ENCODE peak calls at places on chromosomes 7 and 10, in six cellular contexts. A is cardiac muscle cell, K is neural crest cell, X is mesothelial cell of epicardium, J is pancreas, N is AG10803. E is an unnamed sample.

GRCh38 chr10:26211781-26212444 is 4.7 kb upstream of the GAD2 start:
- DNase-seq in A (no peak), J (no peak), N (no peak), K (no peak), X (no peak), E (no peak)

GRCh38 chr7:43648725-43649406 is 66.0 kb downstream of the STK17A start:
- DNase-seq in X (no peak), A (no peak), N (peak), J (no peak), K (no peak), E (no peak)

GRCh38 chr7:155618708-155619633 is 25.5 kb upstream of the RBM33 start:
- DNase-seq in N (no peak), A (no peak), K (no peak), J (peak), X (no peak), E (no peak)

GRCh38 chr10:78433063-78433717 is 399.5 kb downstream of the RPS24 start:
- DNase-seq in X (no peak), K (no peak), N (no peak), J (no peak), A (no peak), E (no peak)

GRCh38 chr7:2106920-2107319 is 125.8 kb downstream of the MAD1L1 start:
- DNase-seq in X (no peak), N (peak), K (no peak), A (no peak), J (no peak), E (no peak)

GRCh38 chr7:129225206-129225930 is 538 bp downstream of the AHCYL2 start:
- DNase-seq in K (peak), X (no peak), J (peak), N (peak), A (peak), E (peak)

GRCh38 chr7:108413782-108414492 is 42.3 kb downstream of the NRCAM start:
- DNase-seq in X (no peak), K (no peak), A (no peak), J (no peak), N (no peak), E (no peak)

GRCh38 chr7:35726654-35727053 is 31.7 kb upstream of the HERPUD2 start:
- DNase-seq in N (no peak), J (no peak), K (no peak), X (no peak), A (no peak), E (no peak)

GRCh38 chr7:128783143-128783799 is 7.7 kb upstream of the OPN1SW start:
- DNase-seq in N (peak), X (peak), J (no peak), K (peak), A (peak), E (peak)

GRCh38 chr10:67519434-67519833 is 176.6 kb downstream of the CTNNA3 start:
- DNase-seq in X (no peak), N (no peak), J (no peak), K (no peak), A (no peak), E (no peak)

GRCh38 chr10:43681721-43682120 is 33.0 kb upstream of the ZNF32 start:
- DNase-seq in N (no peak), J (no peak), A (no peak), X (no peak), K (no peak), E (no peak)

GRCh38 chr7:100488333-100489095 is 4.8 kb downstream of the NYAP1 start:
- DNase-seq in J (no peak), N (no peak), K (no peak), X (no peak), A (no peak), E (peak)

GRCh38 chr7:46854958-46855473 is 726.9 kb downstream of the TNS3 start:
- DNase-seq in X (no peak), N (peak), A (no peak), J (no peak), K (no peak), E (no peak)

GRCh38 chr7:105352018-105352612 is 36.6 kb downstream of the SRPK2 start:
- DNase-seq in K (no peak), N (peak), A (no peak), J (peak), X (no peak), E (peak)

GRCh38 chr7:28626191-28626590 is 213.9 kb downstream of the CREB5 start:
- DNase-seq in A (no peak), J (no peak), N (no peak), X (no peak), K (no peak), E (no peak)

GRCh38 chr7:139451638-139452037 is 31.8 kb downstream of the KLRG2 start:
- DNase-seq in J (no peak), X (no peak), A (no peak), N (no peak), K (no peak), E (no peak)

GRCh38 chr7:7696458-7697119 is 21.8 kb downstream of the RPA3 start:
- DNase-seq in J (peak), X (no peak), N (peak), A (no peak), K (no peak), E (no peak)

GRCh38 chr7:157490465-157490912 is 153.7 kb downstream of the DNAJB6 start:
- DNase-seq in K (no peak), X (no peak), J (no peak), N (peak), A (no peak), E (peak)

GRCh38 chr7:93228302-93228701 is 2.0 kb upstream of the HEPACAM2 start:
- DNase-seq in A (peak), K (no peak), N (peak), X (no peak), J (no peak), E (no peak)

GRCh38 chr7:94348142-94348541 is 46.6 kb upstream of the COL1A2 start:
- DNase-seq in J (no peak), K (no peak), A (no peak), X (no peak), N (peak), E (no peak)

GRCh38 chr10:61786728-61787127 is 114.8 kb upstream of the ARID5B start:
- DNase-seq in A (no peak), N (peak), J (no peak), K (no peak), X (no peak), E (no peak)

GRCh38 chr7:114649689-114650088 is 235.1 kb downstream of the FOXP2 start:
- DNase-seq in X (no peak), J (no peak), N (no peak), A (no peak), K (no peak), E (no peak)

GRCh38 chr7:123916240-123916724 is 8.8 kb upstream of the SPAM1 start:
- DNase-seq in K (no peak), N (no peak), X (no peak), J (no peak), A (peak), E (no peak)

GRCh38 chr7:26858735-26859134 is 5.7 kb downstream of the SKAP2 start:
- DNase-seq in A (no peak), J (no peak), K (no peak), N (no peak), X (no peak), E (no peak)

GRCh38 chr7:100584046-100584676 is 1.8 kb downstream of the LRCH4 start:
- DNase-seq in X (no peak), N (no peak), A (no peak), J (no peak), K (no peak), E (no peak)

GRCh38 chr7:69953319-69954067 is 355.2 kb downstream of the AUTS2 start:
- DNase-seq in A (no peak), N (peak), K (no peak), J (no peak), X (no peak), E (no peak)

GRCh38 chr10:84375011-84375410 is 46.6 kb downstream of the CCSER2 start:
- DNase-seq in J (peak), X (no peak), K (peak), N (peak), A (peak), E (no peak)

GRCh38 chr7:85887133-85887532 is 700.3 kb upstream of the SEMA3D start:
- DNase-seq in K (no peak), A (no peak), J (no peak), X (no peak), N (no peak), E (no peak)

GRCh38 chr10:87657370-87657769 is 2.3 kb upstream of the PAPSS2 start:
- DNase-seq in N (no peak), J (no peak), K (no peak), A (no peak), X (no peak), E (peak)

GRCh38 chr10:125008689-125009579 is 67.0 kb downstream of the ZRANB1 start:
- DNase-seq in K (no peak), X (peak), N (no peak), A (no peak), J (peak), E (peak)

GRCh38 chr7:23347682-23348180 is 48.6 kb downstream of the MALSU1 start:
- DNase-seq in N (peak), A (no peak), K (no peak), X (no peak), J (no peak), E (no peak)

GRCh38 chr7:99369767-99370353 is 4.7 kb upstream of the ARPC1B start:
- DNase-seq in K (no peak), N (peak), J (no peak), X (no peak), A (no peak), E (no peak)

GRCh38 chr10:86447422-86447821 is 74.2 kb downstream of the WAPL start:
- DNase-seq in A (no peak), X (no peak), N (no peak), K (no peak), J (no peak), E (no peak)

GRCh38 chr7:150568714-150569113 is 1.5 kb downstream of the GIMAP4 start:
- DNase-seq in X (no peak), N (no peak), J (no peak), K (no peak), A (no peak), E (no peak)

GRCh38 chr10:80136134-80136571 is 3.6 kb downstream of the PLAC9 start:
- DNase-seq in J (no peak), X (no peak), K (no peak), N (peak), A (no peak), E (no peak)

GRCh38 chr7:44065431-44066110 is at the start of gene PGAM2:
- DNase-seq in J (no peak), X (no peak), K (peak), N (no peak), A (peak), E (peak)

GRCh38 chr10:72682626-72683025 is 9.3 kb upstream of the MCU start:
- DNase-seq in A (no peak), N (no peak), K (no peak), X (no peak), J (no peak), E (no peak)

GRCh38 chr7:55534262-55534915 is 37.9 kb downstream of the VOPP1 start:
- DNase-seq in N (peak), K (no peak), J (no peak), X (no peak), A (no peak), E (peak)

GRCh38 chr10:96493871-96494525 is 19.7 kb downstream of the TLL2 start:
- DNase-seq in A (no peak), N (no peak), K (no peak), J (no peak), X (no peak), E (no peak)

DNA sequence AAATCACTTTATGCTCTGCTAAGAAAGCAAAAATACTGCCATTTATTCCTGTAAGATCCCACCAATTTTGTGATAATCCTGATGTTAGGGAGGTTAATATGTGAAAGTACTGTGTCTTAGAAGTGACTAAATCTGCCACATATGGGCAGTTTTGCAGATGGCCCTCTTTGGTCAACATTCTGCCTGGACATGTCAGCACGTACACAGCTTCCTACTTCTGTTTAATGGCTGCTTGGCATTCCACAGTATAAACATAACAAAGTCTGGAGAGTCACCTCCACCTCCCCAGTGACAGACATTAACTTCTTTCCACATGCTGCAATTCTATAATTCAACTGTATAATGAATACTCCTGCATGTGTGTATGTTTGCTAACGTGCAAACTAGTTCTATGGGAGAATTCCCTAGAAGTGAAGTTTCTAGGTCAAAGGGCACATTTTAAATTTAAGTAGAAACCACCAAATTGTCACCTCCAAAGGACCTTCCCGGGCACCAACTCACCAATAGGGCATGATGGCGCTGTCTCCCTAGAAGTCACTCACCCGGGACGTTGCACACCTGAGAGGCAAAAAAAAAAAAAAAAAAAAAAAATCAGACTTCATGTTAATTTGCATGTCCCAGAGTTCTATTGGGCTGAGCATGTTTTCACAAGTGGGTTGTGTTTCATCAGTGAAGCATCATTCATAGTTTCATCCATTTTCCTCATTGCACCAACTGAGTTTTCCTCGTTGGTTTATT is 38.9 kb downstream of the MKI67 start:
- DNase-seq in X (no peak), K (no peak), A (no peak), J (no peak), N (peak), E (no peak)
- TF ChIP-seq CTCF in X (no peak), K (no peak), A (no peak), J (no peak), N (no peak), E (no peak)

GRCh38 chr10:48613015-48613414 is 8.1 kb upstream of the ARHGAP22 start:
- DNase-seq in X (no peak), J (no peak), N (peak), A (no peak), K (no peak), E (no peak)

GRCh38 chr10:48616436-48616835 is 11.6 kb upstream of the ARHGAP22 start:
- DNase-seq in K (no peak), N (no peak), X (no peak), A (no peak), J (no peak), E (no peak)

GRCh38 chr10:48611133-48611532 is 6.3 kb upstream of the ARHGAP22 start:
- DNase-seq in X (no peak), K (no peak), N (no peak), A (no peak), J (no peak), E (no peak)

GRCh38 chr10:48612241-48612943 is 7.5 kb upstream of the ARHGAP22 start:
- DNase-seq in K (no peak), J (no peak), A (no peak), N (peak), X (no peak), E (no peak)

DNA sequence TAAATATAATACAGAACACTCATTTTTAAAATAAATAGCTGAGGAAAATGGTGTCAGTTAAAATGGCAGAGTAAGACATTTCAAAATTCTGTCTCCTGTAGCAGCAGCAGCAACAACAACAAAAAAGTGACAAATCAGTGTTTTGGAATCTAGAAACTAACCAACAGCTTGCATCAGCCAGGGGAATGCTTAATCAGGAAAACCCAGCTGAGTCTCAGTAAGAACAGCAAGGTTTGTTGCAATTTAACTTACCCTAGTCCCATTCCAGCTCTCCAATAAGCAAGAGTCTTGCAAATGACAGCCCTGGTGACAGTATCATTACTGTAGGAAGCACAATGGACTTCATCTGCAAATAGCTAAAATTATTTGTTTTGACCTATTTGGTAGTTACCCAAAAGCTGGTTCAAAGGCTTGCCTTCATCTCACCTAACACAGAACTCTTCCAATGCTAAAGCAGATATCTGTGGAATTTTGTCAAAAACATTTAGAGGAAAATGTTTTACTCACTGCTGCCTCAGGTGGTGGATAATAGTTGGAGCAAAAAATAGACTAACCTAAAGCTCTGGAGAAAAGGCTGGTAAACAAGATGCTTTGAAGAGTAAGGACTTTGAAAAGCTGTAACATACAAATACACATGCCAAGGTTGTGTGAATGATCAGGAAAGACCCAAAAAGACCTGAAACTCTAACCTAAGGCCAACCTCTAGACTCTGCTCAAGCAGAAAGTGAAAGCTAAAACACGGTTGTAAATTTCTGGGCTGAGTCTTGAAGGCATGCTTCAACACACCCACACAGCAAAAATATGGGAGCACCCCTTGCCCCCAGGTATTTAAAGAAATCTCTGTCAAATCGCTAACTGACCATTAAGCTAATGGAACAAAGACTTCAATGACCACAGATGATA is 9.9 kb upstream of the ARHGAP22 start:
- DNase-seq in K (no peak), X (no peak), N (peak), J (no peak), A (no peak), E (no peak)
- TF ChIP-seq CTCF in K (peak), X (peak), N (peak), J (no peak), A (peak), E (no peak)

DNA sequence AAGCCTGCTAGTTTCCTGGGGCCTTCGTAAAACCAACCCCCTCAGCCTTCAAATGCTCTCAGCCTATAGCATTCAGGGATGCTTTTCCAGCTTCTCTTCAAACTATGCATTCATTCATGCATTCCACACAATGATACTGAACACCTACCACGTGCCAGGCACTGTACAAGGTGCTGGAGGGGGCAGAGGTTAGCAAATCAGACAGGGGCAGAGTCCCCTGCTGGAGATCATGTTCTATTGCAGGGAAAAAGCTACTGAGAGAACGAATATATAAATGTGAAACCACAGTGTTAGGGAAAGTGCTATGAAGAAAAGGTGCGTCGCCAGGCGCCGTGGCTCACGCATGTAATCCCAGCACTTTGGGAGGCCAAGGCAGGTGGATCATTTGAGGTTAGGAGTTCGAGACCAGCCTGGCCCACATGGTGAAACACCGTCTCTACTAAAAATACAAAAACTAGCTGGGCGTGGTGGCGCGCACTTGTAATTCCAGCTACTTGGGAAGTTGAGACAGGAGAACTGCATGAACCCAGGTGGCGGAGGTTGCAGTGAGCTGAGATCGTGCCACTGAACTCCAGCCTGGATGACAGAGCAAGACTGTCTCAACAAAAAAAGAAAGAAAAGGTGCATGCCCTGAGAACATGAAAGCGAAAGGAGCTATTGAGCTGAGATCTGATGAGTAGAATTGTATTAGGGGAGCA is 64.6 kb upstream of the CALN1 start:
- DNase-seq in N (no peak), X (no peak), A (no peak), K (no peak), J (no peak), E (no peak)
- TF ChIP-seq CTCF in N (no peak), X (peak), A (no peak), K (peak), J (no peak), E (no peak)

GRCh38 chr7:116328161-116328560 is 117.8 kb downstream of the TES start:
- DNase-seq in J (no peak), N (peak), A (no peak), K (no peak), X (no peak), E (no peak)
- TF ChIP-seq CTCF in J (no peak), N (no peak), A (no peak), K (no peak), X (no peak), E (no peak)

DNA sequence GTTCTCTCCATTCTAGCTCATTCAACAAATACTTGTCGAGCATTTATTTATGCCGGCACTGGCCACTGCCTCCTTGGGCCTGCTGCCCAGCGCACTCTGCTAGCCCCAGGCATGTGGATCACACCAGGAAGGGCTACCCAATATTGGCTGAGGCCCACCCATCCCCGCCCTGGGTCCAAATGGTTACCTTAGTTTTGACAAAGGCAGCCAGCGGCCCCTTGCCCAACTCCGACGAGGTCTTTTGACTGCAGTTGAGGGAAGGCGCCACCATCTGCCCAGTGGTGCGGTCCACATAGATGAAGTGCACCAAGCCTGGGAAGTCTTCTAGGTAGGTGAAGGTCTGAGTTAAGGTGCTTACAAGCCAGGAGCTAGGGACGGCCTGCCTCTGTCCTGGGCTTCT is 7.2 kb upstream of the PYROXD2 start:
- DNase-seq in K (no peak), X (no peak), N (no peak), J (no peak), A (no peak), E (no peak)
- TF ChIP-seq CTCF in K (no peak), X (no peak), N (no peak), J (no peak), A (no peak), E (no peak)

E was measured in left lung.